ENCODE peak calls at places on chromosomes 13 and 19, in nine cellular contexts. One of them, this sample, is unnamed.

GRCh38 chr19:16615788-16616187 is 12.2 kb downstream of the MED26 start:
- DNase-seq in CD8-positive, alpha-beta T cell: no peak
- DNase-seq in substantia nigra: no peak
- DNase-seq in foreskin fibroblast: no peak
- DNase-seq in effector memory CD8-positive, alpha-beta T cell: no peak
- DNase-seq in suprapubic skin: no peak
- DNase-seq in activated CD4-positive, CD25-positive, alpha-beta regulatory T cell treated with anti-CD3 and anti-CD28 coated beads, Interleukin-2, amount 50 U/mL, for 16 hours: no peak
- DNase-seq in NCI-H345: no peak
- DNase-seq in SJSA1: no peak
- DNase-seq in this sample: no peak

GRCh38 chr13:106529415-106530208 is 5.8 kb downstream of the EFNB2 start:
- DNase-seq in CD8-positive, alpha-beta T cell: no peak
- DNase-seq in effector memory CD8-positive, alpha-beta T cell: no peak
- DNase-seq in activated CD4-positive, CD25-positive, alpha-beta regulatory T cell treated with anti-CD3 and anti-CD28 coated beads, Interleukin-2, amount 50 U/mL, for 16 hours: no peak
- DNase-seq in suprapubic skin: no peak
- DNase-seq in NCI-H345: no peak
- DNase-seq in foreskin fibroblast: no peak
- DNase-seq in substantia nigra: no peak
- DNase-seq in SJSA1: no peak
- DNase-seq in this sample: no peak

GRCh38 chr19:45103625-45104319 is 10.8 kb downstream of the PPP1R37 start:
- DNase-seq in suprapubic skin: no peak
- DNase-seq in activated CD4-positive, CD25-positive, alpha-beta regulatory T cell treated with anti-CD3 and anti-CD28 coated beads, Interleukin-2, amount 50 U/mL, for 16 hours: no peak
- DNase-seq in substantia nigra: peak
- DNase-seq in effector memory CD8-positive, alpha-beta T cell: no peak
- DNase-seq in SJSA1: no peak
- DNase-seq in NCI-H345: peak
- DNase-seq in foreskin fibroblast: no peak
- DNase-seq in CD8-positive, alpha-beta T cell: no peak
- DNase-seq in this sample: no peak

GRCh38 chr19:41175825-41176734 is 16.9 kb upstream of the CYP2S1 start:
- DNase-seq in substantia nigra: peak
- DNase-seq in CD8-positive, alpha-beta T cell: peak
- DNase-seq in SJSA1: peak
- DNase-seq in effector memory CD8-positive, alpha-beta T cell: no peak
- DNase-seq in NCI-H345: no peak
- DNase-seq in suprapubic skin: peak
- DNase-seq in foreskin fibroblast: peak
- DNase-seq in activated CD4-positive, CD25-positive, alpha-beta regulatory T cell treated with anti-CD3 and anti-CD28 coated beads, Interleukin-2, amount 50 U/mL, for 16 hours: no peak
- DNase-seq in this sample: peak

GRCh38 chr13:31044658-31045620 is 112.5 kb downstream of the TEX26 start:
- DNase-seq in NCI-H345: peak
- DNase-seq in substantia nigra: no peak
- DNase-seq in CD8-positive, alpha-beta T cell: no peak
- DNase-seq in effector memory CD8-positive, alpha-beta T cell: no peak
- DNase-seq in SJSA1: no peak
- DNase-seq in suprapubic skin: no peak
- DNase-seq in foreskin fibroblast: no peak
- DNase-seq in activated CD4-positive, CD25-positive, alpha-beta regulatory T cell treated with anti-CD3 and anti-CD28 coated beads, Interleukin-2, amount 50 U/mL, for 16 hours: peak
- DNase-seq in this sample: peak

GRCh38 chr13:111263566-111263965 is 56.9 kb upstream of the TEX29 start:
- DNase-seq in substantia nigra: no peak
- DNase-seq in CD8-positive, alpha-beta T cell: no peak
- DNase-seq in foreskin fibroblast: no peak
- DNase-seq in effector memory CD8-positive, alpha-beta T cell: no peak
- DNase-seq in NCI-H345: no peak
- DNase-seq in SJSA1: no peak
- DNase-seq in activated CD4-positive, CD25-positive, alpha-beta regulatory T cell treated with anti-CD3 and anti-CD28 coated beads, Interleukin-2, amount 50 U/mL, for 16 hours: no peak
- DNase-seq in suprapubic skin: no peak
- DNase-seq in this sample: no peak

GRCh38 chr13:67299731-67300130 is 69.6 kb upstream of the PCDH9 start:
- DNase-seq in substantia nigra: no peak
- DNase-seq in effector memory CD8-positive, alpha-beta T cell: no peak
- DNase-seq in activated CD4-positive, CD25-positive, alpha-beta regulatory T cell treated with anti-CD3 and anti-CD28 coated beads, Interleukin-2, amount 50 U/mL, for 16 hours: no peak
- DNase-seq in SJSA1: no peak
- DNase-seq in NCI-H345: no peak
- DNase-seq in suprapubic skin: no peak
- DNase-seq in CD8-positive, alpha-beta T cell: no peak
- DNase-seq in foreskin fibroblast: peak
- DNase-seq in this sample: no peak

GRCh38 chr19:35856546-35857149 is at the start of gene KIRREL2:
- DNase-seq in CD8-positive, alpha-beta T cell: peak
- DNase-seq in foreskin fibroblast: no peak
- DNase-seq in suprapubic skin: no peak
- DNase-seq in activated CD4-positive, CD25-positive, alpha-beta regulatory T cell treated with anti-CD3 and anti-CD28 coated beads, Interleukin-2, amount 50 U/mL, for 16 hours: no peak
- DNase-seq in NCI-H345: peak
- DNase-seq in effector memory CD8-positive, alpha-beta T cell: no peak
- DNase-seq in SJSA1: no peak
- DNase-seq in substantia nigra: no peak
- DNase-seq in this sample: no peak

GRCh38 chr19:56765107-56765506 is 75.4 kb downstream of the PEG3 start:
- DNase-seq in substantia nigra: peak
- DNase-seq in NCI-H345: no peak
- DNase-seq in effector memory CD8-positive, alpha-beta T cell: no peak
- DNase-seq in foreskin fibroblast: no peak
- DNase-seq in activated CD4-positive, CD25-positive, alpha-beta regulatory T cell treated with anti-CD3 and anti-CD28 coated beads, Interleukin-2, amount 50 U/mL, for 16 hours: no peak
- DNase-seq in CD8-positive, alpha-beta T cell: no peak
- DNase-seq in suprapubic skin: no peak
- DNase-seq in SJSA1: no peak
- DNase-seq in this sample: peak

GRCh38 chr19:18832331-18833140 is 777 bp downstream of the UPF1 start:
- DNase-seq in NCI-H345: no peak
- DNase-seq in activated CD4-positive, CD25-positive, alpha-beta regulatory T cell treated with anti-CD3 and anti-CD28 coated beads, Interleukin-2, amount 50 U/mL, for 16 hours: no peak
- DNase-seq in foreskin fibroblast: no peak
- DNase-seq in SJSA1: no peak
- DNase-seq in suprapubic skin: no peak
- DNase-seq in CD8-positive, alpha-beta T cell: peak
- DNase-seq in effector memory CD8-positive, alpha-beta T cell: no peak
- DNase-seq in substantia nigra: no peak
- DNase-seq in this sample: peak

GRCh38 chr19:31693870-31694269 is 344.6 kb upstream of the TSHZ3 start:
- DNase-seq in CD8-positive, alpha-beta T cell: no peak
- DNase-seq in foreskin fibroblast: no peak
- DNase-seq in NCI-H345: no peak
- DNase-seq in effector memory CD8-positive, alpha-beta T cell: no peak
- DNase-seq in activated CD4-positive, CD25-positive, alpha-beta regulatory T cell treated with anti-CD3 and anti-CD28 coated beads, Interleukin-2, amount 50 U/mL, for 16 hours: no peak
- DNase-seq in substantia nigra: no peak
- DNase-seq in SJSA1: peak
- DNase-seq in suprapubic skin: no peak
- DNase-seq in this sample: no peak

GRCh38 chr19:39131255-39131755 is 5.7 kb downstream of the PAK4 start:
- DNase-seq in SJSA1: no peak
- DNase-seq in substantia nigra: no peak
- DNase-seq in activated CD4-positive, CD25-positive, alpha-beta regulatory T cell treated with anti-CD3 and anti-CD28 coated beads, Interleukin-2, amount 50 U/mL, for 16 hours: no peak
- DNase-seq in suprapubic skin: no peak
- DNase-seq in CD8-positive, alpha-beta T cell: no peak
- DNase-seq in effector memory CD8-positive, alpha-beta T cell: no peak
- DNase-seq in foreskin fibroblast: no peak
- DNase-seq in NCI-H345: no peak
- DNase-seq in this sample: no peak

GRCh38 chr13:105611424-105611823 is 924.0 kb downstream of the EFNB2 start:
- DNase-seq in foreskin fibroblast: no peak
- DNase-seq in activated CD4-positive, CD25-positive, alpha-beta regulatory T cell treated with anti-CD3 and anti-CD28 coated beads, Interleukin-2, amount 50 U/mL, for 16 hours: no peak
- DNase-seq in SJSA1: peak
- DNase-seq in substantia nigra: no peak
- DNase-seq in CD8-positive, alpha-beta T cell: no peak
- DNase-seq in suprapubic skin: no peak
- DNase-seq in effector memory CD8-positive, alpha-beta T cell: no peak
- DNase-seq in NCI-H345: no peak
- DNase-seq in this sample: no peak

GRCh38 chr19:11495885-11496284 is 9.8 kb downstream of the ZNF653 start:
- DNase-seq in activated CD4-positive, CD25-positive, alpha-beta regulatory T cell treated with anti-CD3 and anti-CD28 coated beads, Interleukin-2, amount 50 U/mL, for 16 hours: no peak
- DNase-seq in SJSA1: no peak
- DNase-seq in NCI-H345: no peak
- DNase-seq in CD8-positive, alpha-beta T cell: no peak
- DNase-seq in foreskin fibroblast: no peak
- DNase-seq in suprapubic skin: no peak
- DNase-seq in effector memory CD8-positive, alpha-beta T cell: no peak
- DNase-seq in substantia nigra: no peak
- DNase-seq in this sample: no peak

GRCh38 chr19:18406749-18407148 is 9.3 kb upstream of the LRRC25 start:
- DNase-seq in SJSA1: no peak
- DNase-seq in substantia nigra: no peak
- DNase-seq in NCI-H345: no peak
- DNase-seq in activated CD4-positive, CD25-positive, alpha-beta regulatory T cell treated with anti-CD3 and anti-CD28 coated beads, Interleukin-2, amount 50 U/mL, for 16 hours: no peak
- DNase-seq in CD8-positive, alpha-beta T cell: no peak
- DNase-seq in suprapubic skin: no peak
- DNase-seq in foreskin fibroblast: no peak
- DNase-seq in effector memory CD8-positive, alpha-beta T cell: no peak
- DNase-seq in this sample: no peak

GRCh38 chr19:17775245-17775927 is 19.6 kb upstream of the B3GNT3 start:
- DNase-seq in suprapubic skin: no peak
- DNase-seq in activated CD4-positive, CD25-positive, alpha-beta regulatory T cell treated with anti-CD3 and anti-CD28 coated beads, Interleukin-2, amount 50 U/mL, for 16 hours: no peak
- DNase-seq in effector memory CD8-positive, alpha-beta T cell: peak
- DNase-seq in substantia nigra: no peak
- DNase-seq in CD8-positive, alpha-beta T cell: peak
- DNase-seq in SJSA1: no peak
- DNase-seq in foreskin fibroblast: no peak
- DNase-seq in NCI-H345: no peak
- DNase-seq in this sample: no peak

GRCh38 chr13:39542361-39542760 is 60.6 kb downstream of the LHFPL6 start:
- DNase-seq in CD8-positive, alpha-beta T cell: no peak
- DNase-seq in SJSA1: no peak
- DNase-seq in effector memory CD8-positive, alpha-beta T cell: no peak
- DNase-seq in suprapubic skin: no peak
- DNase-seq in NCI-H345: no peak
- DNase-seq in substantia nigra: no peak
- DNase-seq in activated CD4-positive, CD25-positive, alpha-beta regulatory T cell treated with anti-CD3 and anti-CD28 coated beads, Interleukin-2, amount 50 U/mL, for 16 hours: no peak
- DNase-seq in foreskin fibroblast: no peak
- DNase-seq in this sample: no peak

GRCh38 chr13:38430761-38431160 is 81.1 kb downstream of the UFM1 start:
- DNase-seq in foreskin fibroblast: no peak
- DNase-seq in substantia nigra: no peak
- DNase-seq in SJSA1: no peak
- DNase-seq in suprapubic skin: no peak
- DNase-seq in activated CD4-positive, CD25-positive, alpha-beta regulatory T cell treated with anti-CD3 and anti-CD28 coated beads, Interleukin-2, amount 50 U/mL, for 16 hours: no peak
- DNase-seq in NCI-H345: no peak
- DNase-seq in CD8-positive, alpha-beta T cell: no peak
- DNase-seq in effector memory CD8-positive, alpha-beta T cell: no peak
- DNase-seq in this sample: no peak

GRCh38 chr13:21894091-21894490 is 223.2 kb downstream of the FGF9 start:
- DNase-seq in substantia nigra: no peak
- DNase-seq in effector memory CD8-positive, alpha-beta T cell: no peak
- DNase-seq in CD8-positive, alpha-beta T cell: no peak
- DNase-seq in NCI-H345: no peak
- DNase-seq in suprapubic skin: no peak
- DNase-seq in SJSA1: no peak
- DNase-seq in foreskin fibroblast: no peak
- DNase-seq in activated CD4-positive, CD25-positive, alpha-beta regulatory T cell treated with anti-CD3 and anti-CD28 coated beads, Interleukin-2, amount 50 U/mL, for 16 hours: no peak
- DNase-seq in this sample: peak

GRCh38 chr13:19283836-19284235 is 102.2 kb upstream of the TUBA3C start:
- DNase-seq in foreskin fibroblast: no peak
- DNase-seq in suprapubic skin: no peak
- DNase-seq in effector memory CD8-positive, alpha-beta T cell: no peak
- DNase-seq in substantia nigra: no peak
- DNase-seq in CD8-positive, alpha-beta T cell: no peak
- DNase-seq in SJSA1: no peak
- DNase-seq in NCI-H345: no peak
- DNase-seq in activated CD4-positive, CD25-positive, alpha-beta regulatory T cell treated with anti-CD3 and anti-CD28 coated beads, Interleukin-2, amount 50 U/mL, for 16 hours: no peak
- DNase-seq in this sample: no peak

GRCh38 chr19:29694669-29695627 is 20.1 kb downstream of the C19orf12 start:
- DNase-seq in effector memory CD8-positive, alpha-beta T cell: peak
- DNase-seq in CD8-positive, alpha-beta T cell: peak
- DNase-seq in suprapubic skin: peak
- DNase-seq in foreskin fibroblast: peak
- DNase-seq in NCI-H345: peak
- DNase-seq in SJSA1: peak
- DNase-seq in substantia nigra: peak
- DNase-seq in activated CD4-positive, CD25-positive, alpha-beta regulatory T cell treated with anti-CD3 and anti-CD28 coated beads, Interleukin-2, amount 50 U/mL, for 16 hours: peak
- DNase-seq in this sample: peak